ENCODE peak calls at places on chromosomes 2 and 18, in nine cellular contexts. M is foreskin fibroblast; D is stimulated activated CD4-positive, alpha-beta T cell treated with anti-CD3 and anti-CD28 coated beads, Interleukin-4, amount 100 ng/mL, for 48 hours; T is WERI-Rb-1; P is NCI-H460; Y is GM23338; W is Daoy; R is Peyer's patch; L is nucleus accumbens. B is an unnamed sample.

GRCh38 chr2:16135913-16136310 is 195.6 kb downstream of the MYCN start:
- DNase-seq in M (no peak), Y (no peak), L (no peak), P (no peak), T (no peak), W (no peak), D (no peak), R (no peak), B (no peak)

GRCh38 chr2:4576075-4576474 is 872.7 kb downstream of the DCDC2C start:
- DNase-seq in P (no peak), L (no peak), D (no peak), W (no peak), T (no peak), R (no peak), M (no peak), Y (no peak), B (no peak)

GRCh38 chr2:175619179-175619578 is 382.9 kb downstream of the LNPK start:
- DNase-seq in R (no peak), T (no peak), L (no peak), M (no peak), W (no peak), P (no peak), D (no peak), Y (no peak), B (no peak)

GRCh38 chr2:216754812-216755211 is 59.5 kb upstream of the IGFBP5 start:
- DNase-seq in R (no peak), D (no peak), P (no peak), W (no peak), M (no peak), Y (no peak), T (no peak), L (no peak), B (no peak)

GRCh38 chr2:2586961-2587360 is 255.9 kb upstream of the MYT1L start:
- DNase-seq in T (no peak), M (no peak), P (no peak), L (no peak), Y (no peak), W (no peak), D (no peak), R (no peak), B (no peak)

GRCh38 chr2:174835797-174836255 is 71.6 kb upstream of the CHRNA1 start:
- DNase-seq in T (peak), L (no peak), R (no peak), P (no peak), D (peak), M (peak), Y (peak), W (peak), B (no peak)

GRCh38 chr18:73461780-73462059 is 593.9 kb upstream of the NETO1 start:
- DNase-seq in W (peak), T (no peak), R (no peak), M (peak), P (no peak), Y (no peak), D (no peak), L (no peak), B (no peak)

GRCh38 chr2:626491-627339 is 50.5 kb downstream of the TMEM18 start:
- DNase-seq in D (no peak), P (no peak), L (no peak), M (no peak), T (no peak), R (no peak), Y (no peak), W (no peak), B (no peak)

GRCh38 chr2:235659767-235660322 is 166.0 kb downstream of the AGAP1 start:
- DNase-seq in M (peak), W (peak), D (no peak), L (no peak), P (no peak), Y (no peak), R (no peak), T (no peak), B (peak)

B was measured in aorta.